ENCODE peak calls at places on chromosome 20, in eight cellular contexts. T is stomach, B is coronary artery, Z is WERI-Rb-1, S is IMR-90, X is NB4, L is tibial artery, V is astrocyte of the cerebellum. K is an unnamed sample.

GRCh38 chr20:944148-944547 is 28.0 kb upstream of the ANGPT4 start:
- DNase-seq in T (no peak), B (peak), Z (no peak), S (no peak), X (no peak), L (no peak), V (no peak), K (no peak)

GRCh38 chr20:5996765-5997164 is 46.3 kb downstream of the MCM8 start:
- DNase-seq in T (no peak), B (no peak), Z (no peak), S (no peak), X (peak), L (no peak), V (no peak), K (no peak)

GRCh38 chr20:8803065-8803464 is 265.8 kb upstream of the PLCB4 start:
- DNase-seq in T (no peak), B (no peak), Z (no peak), S (no peak), X (no peak), L (no peak), V (no peak), K (no peak)

GRCh38 chr20:33018169-33018931 is 10.8 kb downstream of the BPIFB2 start:
- DNase-seq in T (no peak), B (no peak), Z (no peak), S (no peak), X (no peak), L (no peak), V (no peak), K (no peak)

GRCh38 chr20:10924628-10925266 is 250.9 kb upstream of the JAG1 start:
- DNase-seq in T (no peak), B (no peak), Z (no peak), S (peak), X (no peak), L (no peak), V (no peak), K (no peak)

GRCh38 chr20:2122921-2123320 is 21.3 kb downstream of the STK35 start:
- DNase-seq in T (no peak), B (no peak), Z (no peak), S (peak), X (no peak), L (peak), V (no peak), K (no peak)

GRCh38 chr20:17871181-17871580 is 97.4 kb downstream of the SNX5 start:
- DNase-seq in T (no peak), B (no peak), Z (no peak), S (peak), X (no peak), L (no peak), V (no peak), K (no peak)

GRCh38 chr20:5143856-5144255 is 17.0 kb downstream of the CDS2 start:
- DNase-seq in T (no peak), B (no peak), Z (no peak), S (no peak), X (no peak), L (no peak), V (no peak), K (no peak)

GRCh38 chr20:381581-382290 is 1.2 kb downstream of the TRIB3 start:
- DNase-seq in T (peak), B (peak), Z (peak), S (peak), X (peak), L (peak), V (no peak), K (peak)

GRCh38 chr20:62258499-62259293 is 20.4 kb downstream of the OSBPL2 start:
- DNase-seq in T (no peak), B (no peak), Z (no peak), S (peak), X (no peak), L (no peak), V (peak), K (no peak)

GRCh38 chr20:36491901-36492617 is 49.3 kb upstream of the MYL9 start:
- DNase-seq in T (no peak), B (no peak), Z (no peak), S (no peak), X (peak), L (no peak), V (peak), K (no peak)

GRCh38 chr20:19817017-19817416 is 59.0 kb downstream of the RIN2 start:
- DNase-seq in T (no peak), B (no peak), Z (no peak), S (peak), X (no peak), L (no peak), V (peak), K (peak)

GRCh38 chr20:10658051-10658823 is 15.6 kb downstream of the JAG1 start:
- DNase-seq in T (no peak), B (peak), Z (no peak), S (no peak), X (no peak), L (peak), V (no peak), K (no peak)

GRCh38 chr20:53890434-53891305 is 179.7 kb downstream of the BCAS1 start:
- DNase-seq in T (no peak), B (no peak), Z (no peak), S (no peak), X (no peak), L (no peak), V (no peak), K (no peak)

GRCh38 chr20:48457261-48458002 is 370.4 kb downstream of the PREX1 start:
- DNase-seq in T (no peak), B (no peak), Z (no peak), S (no peak), X (no peak), L (peak), V (no peak), K (no peak)

GRCh38 chr20:44952731-44953130 is 7.5 kb downstream of the TOMM34 start:
- DNase-seq in T (no peak), B (no peak), Z (no peak), S (no peak), X (no peak), L (no peak), V (no peak), K (no peak)

GRCh38 chr20:11120451-11120850 is 446.7 kb upstream of the JAG1 start:
- DNase-seq in T (no peak), B (no peak), Z (no peak), S (no peak), X (no peak), L (no peak), V (peak), K (no peak)

GRCh38 chr20:31841928-31842327 is 3.5 kb downstream of the FOXS1 start:
- DNase-seq in T (no peak), B (peak), Z (no peak), S (peak), X (no peak), L (peak), V (peak), K (no peak)

DNA sequence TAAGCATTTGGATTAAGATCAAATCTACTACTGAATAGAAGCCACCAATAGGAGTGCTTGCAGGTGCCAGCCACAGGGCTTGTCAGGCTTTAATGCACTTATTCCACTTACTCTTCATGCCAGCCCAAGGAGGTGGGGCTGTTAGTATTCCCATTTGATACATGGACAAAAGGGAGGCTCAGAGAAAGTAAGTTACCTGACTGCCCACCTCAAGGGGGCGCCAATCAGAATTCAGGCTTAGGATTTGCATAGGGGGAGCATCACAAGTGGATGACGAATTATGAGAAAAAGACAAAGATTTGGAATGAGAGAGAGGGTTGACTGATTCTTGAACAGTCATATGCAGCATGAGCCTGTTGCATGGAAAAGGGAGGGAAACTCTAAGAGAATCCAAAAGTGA is 188.4 kb upstream of the TSHZ2 start:
- DNase-seq in T (no peak), B (no peak), Z (peak), S (no peak), X (peak), L (no peak), V (no peak), K (no peak)
- TF ChIP-seq CTCF in T (no peak), B (no peak), Z (peak), S (no peak), X (peak), L (no peak), V (peak), K (peak)

GRCh38 chr20:37520417-37520751 is 666 bp upstream of the NNAT start:
- DNase-seq in T (peak), B (peak), Z (no peak), S (no peak), X (no peak), L (no peak), V (no peak), K (no peak)

GRCh38 chr20:37521091-37521771 is at the start of gene NNAT:
- DNase-seq in T (peak), B (peak), Z (no peak), S (no peak), X (no peak), L (no peak), V (no peak), K (no peak)

GRCh38 chr20:37518606-37519507 is 2.2 kb upstream of the NNAT start:
- DNase-seq in T (peak), B (no peak), Z (no peak), S (no peak), X (no peak), L (no peak), V (no peak), K (no peak)

GRCh38 chr20:37518059-37518458 is 3.0 kb upstream of the NNAT start:
- DNase-seq in T (peak), B (no peak), Z (no peak), S (no peak), X (no peak), L (no peak), V (no peak), K (no peak)

GRCh38 chr20:37519508-37520416 is 1.3 kb upstream of the NNAT start:
- DNase-seq in T (peak), B (peak), Z (peak), S (no peak), X (peak), L (no peak), V (no peak), K (no peak)
- H3K4me3 ChIP-seq in T (no peak), B (no peak), Z (no peak), S (no peak), X (no peak), L (no peak), V (peak), K (no peak)

GRCh38 chr20:56841346-56841908 is 212.3 kb downstream of the TFAP2C start:
- DNase-seq in T (no peak), B (no peak), Z (no peak), S (no peak), X (no peak), L (no peak), V (no peak), K (no peak)

GRCh38 chr20:56842086-56842485 is 213.0 kb downstream of the TFAP2C start:
- DNase-seq in T (no peak), B (no peak), Z (no peak), S (no peak), X (no peak), L (no peak), V (no peak), K (no peak)

GRCh38 chr20:56845546-56846081 is 216.5 kb downstream of the TFAP2C start:
- DNase-seq in T (no peak), B (no peak), Z (no peak), S (no peak), X (no peak), L (no peak), V (no peak), K (no peak)

GRCh38 chr20:56843386-56843785 is 214.3 kb downstream of the TFAP2C start:
- DNase-seq in T (no peak), B (no peak), Z (no peak), S (no peak), X (no peak), L (peak), V (no peak), K (no peak)

GRCh38 chr20:56843817-56844216 is 214.7 kb downstream of the TFAP2C start:
- DNase-seq in T (no peak), B (no peak), Z (no peak), S (no peak), X (no peak), L (no peak), V (no peak), K (no peak)
- TF ChIP-seq CTCF in T (no peak), B (no peak), Z (peak), S (no peak), X (no peak), L (no peak), V (peak), K (peak)

DNA sequence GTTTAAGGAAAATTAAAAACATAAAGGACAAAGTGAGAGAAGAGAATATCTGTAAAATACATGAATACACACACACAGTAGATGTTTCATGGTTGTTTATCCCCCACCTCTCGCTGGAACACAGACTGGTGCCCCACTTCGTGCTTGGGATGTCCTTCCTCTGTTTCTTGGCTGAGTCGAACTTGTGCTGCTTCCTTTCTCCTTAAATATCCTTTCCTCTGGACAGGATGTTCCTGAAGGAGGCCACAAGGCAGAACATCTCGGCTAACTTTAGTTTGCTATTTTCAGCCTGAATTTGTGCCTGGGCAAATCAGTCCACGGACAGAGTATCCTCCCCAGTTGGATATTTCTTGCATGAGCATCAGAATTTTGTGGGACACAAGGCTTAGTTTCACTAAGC is 54.7 kb upstream of the ZMYND8 start:
- DNase-seq in T (no peak), B (no peak), Z (no peak), S (no peak), X (no peak), L (peak), V (no peak), K (no peak)
- H3K4me3 ChIP-seq in T (no peak), B (no peak), Z (no peak), S (no peak), X (no peak), L (peak), V (no peak), K (no peak)

GRCh38 chr20:63295422-63295821 is 2.4 kb downstream of the COL20A1 start:
- DNase-seq in T (no peak), B (no peak), Z (peak), S (no peak), X (no peak), L (no peak), V (no peak), K (no peak)
- TF ChIP-seq CTCF in T (no peak), B (no peak), Z (peak), S (no peak), X (peak), L (no peak), V (peak), K (no peak)

GRCh38 chr20:63653041-63653973 is at the start of gene STMN3:
- DNase-seq in T (peak), B (peak), Z (peak), S (peak), X (peak), L (peak), V (peak), K (peak)
- H3K4me3 ChIP-seq in T (peak), B (peak), Z (peak), S (peak), X (peak), L (peak), V (peak), K (peak)

GRCh38 chr20:58637466-58638198 is 13.5 kb upstream of the STX16 start:
- DNase-seq in T (no peak), B (no peak), Z (no peak), S (no peak), X (no peak), L (peak), V (no peak), K (no peak)

GRCh38 chr20:58638467-58639181 is 12.5 kb upstream of the STX16 start:
- DNase-seq in T (no peak), B (no peak), Z (no peak), S (no peak), X (no peak), L (peak), V (no peak), K (no peak)

GRCh38 chr20:58636983-58637421 is 14.1 kb upstream of the STX16 start:
- DNase-seq in T (no peak), B (no peak), Z (no peak), S (no peak), X (no peak), L (peak), V (no peak), K (no peak)

GRCh38 chr20:58640446-58640845 is 10.6 kb upstream of the STX16 start:
- DNase-seq in T (no peak), B (no peak), Z (no peak), S (peak), X (peak), L (no peak), V (peak), K (no peak)

DNA sequence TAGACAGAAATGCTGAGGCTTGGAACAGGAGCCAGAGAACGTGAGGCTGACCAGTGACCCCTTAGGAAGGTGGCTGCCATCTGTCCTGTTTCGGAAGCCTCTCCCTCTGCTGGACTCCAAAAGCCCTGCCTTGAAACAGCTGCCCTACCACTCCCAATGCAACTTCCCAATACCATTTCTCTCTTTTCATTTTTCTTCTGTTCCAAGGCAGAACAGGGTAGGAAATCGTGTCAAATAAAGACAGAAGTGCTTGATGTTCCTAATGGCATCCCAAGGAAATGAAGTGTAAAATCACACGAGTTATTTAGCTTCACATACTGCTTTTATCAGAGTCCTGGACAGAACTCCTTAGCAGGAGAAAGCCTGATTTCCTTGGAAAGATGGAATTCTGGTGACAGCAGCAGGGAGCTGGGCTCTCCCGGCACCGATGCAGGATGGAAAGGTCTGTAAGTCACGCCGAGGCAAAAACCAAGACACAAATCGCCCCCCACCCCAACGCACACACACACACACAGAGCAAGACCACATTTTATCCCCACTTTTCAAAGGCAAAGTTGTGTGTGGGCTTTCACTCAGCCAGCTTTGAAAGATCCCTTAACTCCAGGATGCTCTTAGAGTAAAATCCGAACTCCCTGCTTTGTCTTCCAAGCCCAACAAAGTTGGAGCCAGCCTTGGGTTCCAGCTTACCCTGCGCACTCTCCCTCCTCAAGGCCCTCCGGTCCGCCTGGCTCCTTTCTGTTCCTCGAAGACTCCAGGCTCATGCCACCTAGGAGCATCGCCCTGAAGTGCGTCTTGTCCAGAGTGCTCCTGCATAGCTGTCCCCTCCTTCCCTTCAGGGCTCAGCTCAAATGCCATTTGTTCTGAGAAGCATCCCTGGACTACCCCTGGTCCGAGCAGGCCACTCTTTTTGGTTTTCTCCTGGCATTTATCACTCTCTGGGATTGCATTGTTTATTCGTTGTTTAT is 11.6 kb upstream of the STX16 start:
- DNase-seq in T (no peak), B (peak), Z (no peak), S (no peak), X (no peak), L (no peak), V (no peak), K (no peak)
- TF ChIP-seq CTCF in T (no peak), B (no peak), Z (peak), S (no peak), X (no peak), L (no peak), V (peak), K (no peak)

GRCh38 chr20:34873583-34874093 is 982 bp upstream of the GGT7 start:
- DNase-seq in T (no peak), B (no peak), Z (no peak), S (no peak), X (no peak), L (no peak), V (no peak), K (no peak)
- H3K4me3 ChIP-seq in T (no peak), B (peak), Z (no peak), S (no peak), X (no peak), L (no peak), V (no peak), K (no peak)

GRCh38 chr20:38338849-38339520 is 7.3 kb upstream of the LBP start:
- DNase-seq in T (no peak), B (no peak), Z (peak), S (no peak), X (no peak), L (no peak), V (no peak), K (no peak)
- TF ChIP-seq CTCF in T (no peak), B (peak), Z (peak), S (peak), X (no peak), L (no peak), V (no peak), K (no peak)

DNA sequence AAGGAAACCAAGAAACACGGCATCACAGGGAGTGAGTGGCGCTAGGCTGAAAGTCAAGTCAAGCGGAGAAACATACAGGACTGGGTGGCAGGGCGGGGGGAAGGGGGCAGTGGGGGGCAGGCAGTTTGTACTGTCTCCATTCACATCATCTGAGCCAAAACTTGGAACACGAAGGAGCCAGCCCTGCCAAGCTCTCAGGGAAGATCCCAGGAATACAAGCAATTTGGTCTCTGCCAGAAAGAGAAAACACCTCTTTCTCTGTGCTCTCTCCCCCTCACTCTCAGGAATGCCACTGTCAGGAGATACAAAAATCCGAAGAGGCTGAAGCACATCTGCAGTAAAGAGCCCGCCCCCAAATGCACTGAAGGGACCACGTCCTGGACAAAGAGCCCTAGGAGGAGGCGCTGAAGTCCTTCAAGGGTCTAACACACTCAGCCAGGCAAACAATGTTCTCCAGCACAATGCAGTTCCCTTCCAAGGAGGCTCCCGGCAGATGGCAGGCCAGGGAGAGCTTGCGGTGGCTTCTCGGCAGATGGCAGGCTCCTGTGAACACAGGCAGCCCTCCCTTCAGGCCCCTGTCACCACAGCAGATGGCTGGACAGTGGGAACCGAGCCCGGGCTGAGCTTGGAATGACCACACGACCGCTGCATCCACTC is 90.0 kb downstream of the ATP9A start:
- DNase-seq in T (no peak), B (no peak), Z (peak), S (no peak), X (no peak), L (no peak), V (no peak), K (no peak)
- H3K4me3 ChIP-seq in T (no peak), B (no peak), Z (no peak), S (no peak), X (no peak), L (no peak), V (no peak), K (no peak)

K was measured in HFF-Myc.